ENCODE peak calls at places on chromosomes 7 and 10, in six cellular contexts. A, Y, M, V, C and N are unnamed samples. For H3K4me1 and H3K9me3, the result is how much of the 10 kb centered on the place peaks cover.

GRCh38 chr10:104445359-104445758 is 91.7 kb downstream of the CFAP58 start:
- DNase-seq in Y (no peak), A (no peak), M (no peak), V (no peak), C (no peak), N (no peak)

GRCh38 chr10:88664142-88664541 is at the start of gene LIPF:
- DNase-seq in M (no peak), Y (no peak), V (no peak), C (no peak), A (no peak), N (no peak)

GRCh38 chr10:108360187-108360586 is 1195.7 kb upstream of the SORCS1 start:
- DNase-seq in V (no peak), Y (no peak), A (no peak), M (no peak), C (no peak), N (no peak)

GRCh38 chr7:141074162-141074989 is 512 bp downstream of the TMEM178B start:
- DNase-seq in V (no peak), Y (peak), C (no peak), M (no peak), A (no peak), N (no peak)

GRCh38 chr10:85193796-85194195 is 865.4 kb downstream of the CCSER2 start:
- DNase-seq in Y (no peak), M (no peak), C (no peak), A (no peak), V (no peak), N (no peak)

GRCh38 chr7:119630570-119630969 is 642.4 kb upstream of the KCND2 start:
- DNase-seq in C (no peak), A (no peak), V (no peak), M (no peak), Y (no peak), N (no peak)

GRCh38 chr7:140019172-140019571 is 43.6 kb downstream of the PARP12 start:
- DNase-seq in C (no peak), Y (no peak), M (no peak), V (no peak), A (no peak), N (no peak)

GRCh38 chr7:80677629-80678028 is 39.2 kb downstream of the CD36 start:
- DNase-seq in M (no peak), A (no peak), V (no peak), C (no peak), Y (no peak), N (no peak)

GRCh38 chr7:51315393-51316261 is 982 bp downstream of the COBL start:
- DNase-seq in M (peak), C (peak), Y (no peak), V (no peak), A (no peak), N (no peak)

GRCh38 chr10:24952701-24953349 is 419 bp upstream of the PRTFDC1 start:
- DNase-seq in Y (peak), M (no peak), A (peak), C (no peak), V (peak), N (peak)

GRCh38 chr7:2038876-2039728 is 193.6 kb downstream of the MAD1L1 start:
- DNase-seq in M (no peak), A (peak), Y (peak), C (no peak), V (peak), N (peak)

GRCh38 chr10:71975087-71975890 is 11.1 kb downstream of the CHST3 start:
- DNase-seq in A (no peak), V (peak), M (peak), C (no peak), Y (no peak), N (no peak)

GRCh38 chr7:153290066-153290465 is 530.5 kb downstream of the ACTR3B start:
- DNase-seq in M (no peak), A (no peak), Y (no peak), C (no peak), V (no peak), N (no peak)

GRCh38 chr7:44145969-44146897 is 5.1 kb upstream of the MYL7 start:
- DNase-seq in C (no peak), Y (peak), M (no peak), A (peak), V (peak), N (no peak)

GRCh38 chr10:86699541-86699940 is 31.2 kb downstream of the LDB3 start:
- DNase-seq in M (no peak), V (no peak), Y (no peak), A (no peak), C (no peak), N (no peak)

GRCh38 chr10:43317422-43317821 is 50.6 kb upstream of the RASGEF1A start:
- DNase-seq in M (no peak), C (no peak), Y (no peak), V (no peak), A (no peak), N (no peak)

GRCh38 chr7:130878785-130879184 is 144.8 kb upstream of the KLF14 start:
- DNase-seq in M (no peak), Y (no peak), C (no peak), V (no peak), A (no peak), N (no peak)

GRCh38 chr10:112429654-112430230 is 17.0 kb downstream of the ZDHHC6 start:
- DNase-seq in M (no peak), Y (no peak), V (no peak), C (no peak), A (no peak), N (no peak)

GRCh38 chr10:132656283-132657126 is 118.9 kb downstream of the INPP5A start:
- DNase-seq in M (no peak), Y (no peak), V (no peak), C (no peak), A (no peak), N (no peak)

GRCh38 chr7:140810830-140811556 is 113.7 kb downstream of the BRAF start:
- DNase-seq in A (peak), C (peak), V (peak), Y (peak), M (peak), N (peak)

GRCh38 chr10:115483294-115483693 is 390.1 kb downstream of the ATRNL1 start:
- DNase-seq in M (no peak), C (no peak), V (no peak), A (no peak), Y (no peak), N (no peak)

GRCh38 chr10:61973923-61974322 is 72.4 kb downstream of the ARID5B start:
- DNase-seq in Y (no peak), M (no peak), A (no peak), V (no peak), C (no peak), N (no peak)

GRCh38 chr7:50470250-50471163 is 20.4 kb upstream of the FIGNL1 start:
- DNase-seq in Y (no peak), M (no peak), V (no peak), A (no peak), C (no peak), N (no peak)

GRCh38 chr10:78900715-78901430 is 167.9 kb upstream of the ZMIZ1 start:
- DNase-seq in M (no peak), V (no peak), Y (no peak), C (no peak), A (no peak), N (no peak)

GRCh38 chr10:79070611-79071534 is 2.1 kb downstream of the ZMIZ1 start:
- DNase-seq in V (peak), Y (peak), C (no peak), A (peak), M (peak), N (peak)

GRCh38 chr10:11175823-11176243 is 158.2 kb downstream of the CELF2 start:
- DNase-seq in M (no peak), V (no peak), A (no peak), C (no peak), Y (peak), N (no peak)

GRCh38 chr7:9488555-9488954 is 1055.1 kb downstream of the NXPH1 start:
- DNase-seq in A (no peak), V (no peak), C (no peak), Y (no peak), M (no peak), N (no peak)

GRCh38 chr7:24834150-24834798 is 77.0 kb upstream of the GSDME start:
- DNase-seq in M (no peak), V (peak), C (no peak), Y (no peak), A (peak), N (no peak)

GRCh38 chr7:53062796-53063195 is 27.4 kb downstream of the POM121L12 start:
- DNase-seq in A (no peak), Y (no peak), C (no peak), V (no peak), M (no peak), N (no peak)

GRCh38 chr7:128710391-128710930 is 28.7 kb upstream of the CALU start:
- DNase-seq in A (peak), Y (no peak), M (no peak), C (no peak), V (no peak), N (no peak)

GRCh38 chr7:20170626-20171025 is 46.6 kb downstream of the MACC1 start:
- DNase-seq in A (no peak), M (no peak), V (no peak), Y (no peak), C (no peak), N (no peak)

GRCh38 chr7:135510603-135511183 is 791 bp upstream of the CNOT4 start:
- DNase-seq in M (no peak), C (no peak), A (no peak), Y (no peak), V (no peak), N (peak)

GRCh38 chr7:140358024-140358770 is 40.1 kb downstream of the SLC37A3 start:
- DNase-seq in Y (peak), C (no peak), M (peak), A (no peak), V (no peak), N (no peak)

GRCh38 chr10:69359089-69360025 is 57.4 kb downstream of the TACR2 start:
- DNase-seq in A (no peak), C (no peak), Y (peak), V (no peak), M (no peak), N (no peak)

GRCh38 chr10:13939391-13939790 is 352.6 kb downstream of the PRPF18 start:
- DNase-seq in M (no peak), V (no peak), C (no peak), A (no peak), Y (no peak), N (no peak)

GRCh38 chr10:74072503-74072902 is 74.6 kb downstream of the VCL start:
- DNase-seq in M (peak), V (no peak), C (no peak), Y (no peak), A (no peak), N (no peak)

GRCh38 chr7:101128040-101128834 is 1.3 kb downstream of the SERPINE1 start:
- DNase-seq in M (peak), C (peak), A (no peak), V (no peak), Y (no peak), N (peak)

GRCh38 chr7:101125989-101126650 is 784 bp upstream of the SERPINE1 start:
- DNase-seq in C (peak), A (peak), Y (no peak), M (peak), V (peak), N (no peak)

GRCh38 chr7:101127460-101128039 is 646 bp downstream of the SERPINE1 start:
- DNase-seq in V (no peak), A (no peak), C (no peak), M (no peak), Y (no peak), N (no peak)

GRCh38 chr7:101124376-101125056 is 2.4 kb upstream of the SERPINE1 start:
- DNase-seq in Y (no peak), C (peak), M (peak), A (no peak), V (no peak), N (peak)

GRCh38 chr7:101126651-101127459 is at the start of gene SERPINE1:
- DNase-seq in A (peak), Y (peak), C (peak), V (peak), M (peak), N (peak)
- H3K4me3 ChIP-seq in A (peak), Y (peak), C (peak), V (peak), M (peak), N (peak)

GRCh38 chr7:120725376-120726039 is 132.4 kb downstream of the TSPAN12 start:
- DNase-seq in C (peak), A (no peak), V (no peak), M (no peak), Y (peak), N (no peak)
- H3K4me1 ChIP-seq in C (under half), A (under half), V (under half), M (under half), Y (under half), N (under half)

GRCh38 chr10:3364768-3365480 is 192.3 kb upstream of the PITRM1 start:
- DNase-seq in C (no peak), V (no peak), M (no peak), A (no peak), Y (no peak), N (no peak)

GRCh38 chr10:3365630-3366029 is 193.0 kb upstream of the PITRM1 start:
- DNase-seq in V (no peak), A (no peak), Y (no peak), C (no peak), M (peak), N (no peak)

GRCh38 chr10:3361640-3362039 is 189.1 kb upstream of the PITRM1 start:
- DNase-seq in V (no peak), M (no peak), C (no peak), Y (no peak), A (no peak), N (no peak)

GRCh38 chr10:3363316-3364070 is 190.9 kb upstream of the PITRM1 start:
- DNase-seq in Y (no peak), M (no peak), A (no peak), V (no peak), C (no peak), N (no peak)

GRCh38 chr10:3362415-3362814 is 189.8 kb upstream of the PITRM1 start:
- DNase-seq in M (no peak), Y (no peak), A (no peak), C (no peak), V (no peak), N (no peak)
- H3K9me3 ChIP-seq in M (under half), Y (under half), A (under half), C (under half), V (under half), N (under half)

GRCh38 chr10:32412499-32412853 is 33.5 kb upstream of the CCDC7 start:
- DNase-seq in M (no peak), C (no peak), V (no peak), A (no peak), Y (no peak), N (no peak)
- H3K4me3 ChIP-seq in M (no peak), C (no peak), V (no peak), A (no peak), Y (no peak), N (no peak)

DNA sequence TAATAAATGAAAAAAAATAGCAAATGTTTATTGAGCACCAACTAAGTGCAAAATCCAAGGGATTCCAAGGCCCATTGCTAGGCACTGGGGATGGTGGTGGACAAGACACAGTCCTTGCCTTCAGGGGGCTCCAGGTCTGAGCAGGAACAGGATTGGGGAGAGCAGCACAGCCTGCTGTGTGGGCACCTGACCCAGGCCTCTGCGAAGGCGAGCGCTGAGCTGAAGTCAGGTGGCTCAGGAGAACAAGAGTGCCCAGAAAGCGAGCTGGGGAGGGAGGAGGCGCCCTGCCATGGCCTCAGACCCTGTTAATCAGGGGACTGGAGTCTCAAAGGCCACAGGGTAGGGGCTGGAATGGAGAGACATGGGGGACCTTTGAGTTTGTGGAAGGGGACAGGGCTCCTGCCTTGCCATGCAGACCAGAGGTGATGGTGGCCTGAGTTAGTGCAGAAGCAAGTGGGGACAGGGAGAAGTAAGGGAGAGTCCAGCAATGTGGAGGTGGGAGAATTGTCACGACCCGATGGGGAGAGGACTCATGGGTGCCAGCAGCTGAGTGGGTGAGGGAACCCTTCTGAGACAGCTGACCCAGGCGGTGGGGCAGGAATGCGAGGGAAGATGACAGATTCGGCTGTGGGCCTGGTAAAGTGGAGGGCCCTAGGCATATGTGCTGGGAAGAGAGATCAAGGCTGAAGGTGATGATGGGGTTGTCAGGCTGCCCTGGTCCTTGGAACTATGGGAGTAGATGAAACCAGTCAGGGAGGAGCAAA is 4.1 kb upstream of the ORAI2 start:
- DNase-seq in C (no peak), M (no peak), V (no peak), A (no peak), Y (no peak), N (no peak)
- H3K4me1 ChIP-seq in C (under half), M (under half), V (under half), A (under half), Y (half or more), N (under half)